ENCODE peak calls at places on chromosomes 16 and 17, in six cellular contexts. B is H1, F is IMR-90, D is neuronal stem cell, V is mesenchymal stem cell, G is trophoblast cell. K is an unnamed sample.

GRCh38 chr16:3022697-3023414 is 886 bp downstream of the HCFC1R1 start:
- DNase-seq in V (peak), D (no peak), F (peak), G (no peak), B (no peak), K (no peak)

GRCh38 chr17:58376472-58376921 is 24.5 kb upstream of the SUPT4H1 start:
- DNase-seq in G (no peak), B (no peak), D (no peak), V (no peak), F (no peak), K (peak)

GRCh38 chr16:77571463-77571862 is 136.6 kb upstream of the ADAMTS18 start:
- DNase-seq in B (no peak), F (no peak), D (no peak), G (peak), V (no peak), K (no peak)

GRCh38 chr16:26050489-26050888 is 358.7 kb downstream of the HS3ST4 start:
- DNase-seq in D (no peak), V (no peak), B (no peak), G (no peak), F (no peak), K (no peak)

GRCh38 chr17:48588519-48588918 is 1.5 kb downstream of the HOXB3 start:
- DNase-seq in F (peak), B (no peak), V (peak), G (peak), D (no peak), K (no peak)

GRCh38 chr16:30179195-30179594 is 4.2 kb upstream of the CORO1A start:
- DNase-seq in V (no peak), B (no peak), D (no peak), G (peak), F (no peak), K (no peak)

GRCh38 chr17:66523378-66524174 is 221.2 kb downstream of the PRKCA start:
- DNase-seq in D (no peak), G (no peak), V (peak), F (peak), B (no peak), K (no peak)

GRCh38 chr17:67435122-67435521 is 58.0 kb downstream of the PITPNC1 start:
- DNase-seq in V (peak), G (peak), B (no peak), D (no peak), F (no peak), K (no peak)

GRCh38 chr17:35801583-35802224 is 6.3 kb upstream of the MMP28 start:
- DNase-seq in V (peak), G (no peak), F (no peak), B (no peak), D (no peak), K (no peak)

GRCh38 chr17:34672176-34672785 is 92.9 kb downstream of the TMEM132E start:
- DNase-seq in G (no peak), F (no peak), V (no peak), D (no peak), B (no peak), K (no peak)

GRCh38 chr16:24253192-24253591 is 2.9 kb upstream of the CACNG3 start:
- DNase-seq in V (peak), G (peak), B (peak), F (peak), D (peak), K (peak)

GRCh38 chr17:74838275-74838674 is 21.4 kb downstream of the GRIN2C start:
- DNase-seq in V (no peak), B (no peak), D (no peak), F (no peak), G (no peak), K (no peak)

GRCh38 chr17:6444573-6445335 is 499 bp downstream of the PIMREG start:
- DNase-seq in B (no peak), F (no peak), D (no peak), G (no peak), V (no peak), K (no peak)

GRCh38 chr16:66228791-66229190 is 137.7 kb upstream of the CDH5 start:
- DNase-seq in B (no peak), D (no peak), G (no peak), V (peak), F (peak), K (no peak)

DNA sequence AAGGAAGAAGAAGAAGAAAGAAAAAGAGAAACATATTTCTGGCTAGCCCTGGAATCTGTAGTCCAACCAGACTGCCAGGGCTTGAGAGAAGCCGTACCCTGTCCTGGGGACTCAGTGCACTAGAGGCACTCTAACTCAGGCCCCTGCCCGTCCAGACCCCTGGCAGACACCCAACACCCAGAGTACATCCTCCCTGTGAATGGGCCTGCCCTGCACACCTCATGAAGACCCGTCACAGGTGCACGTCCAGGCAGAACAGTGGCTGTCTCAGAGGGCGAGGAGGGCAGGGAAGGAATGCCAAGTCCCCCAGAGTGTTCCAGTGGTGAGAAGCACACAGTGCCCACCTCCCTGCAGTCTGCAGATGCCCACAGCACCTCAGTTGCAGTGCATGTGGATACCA is 23.0 kb downstream of the MPG start:
- DNase-seq in G (no peak), B (no peak), D (no peak), V (no peak), F (no peak), K (no peak)
- H3K14ac ChIP-seq in G (no peak), B (no peak), D (no peak), V (no peak), F (no peak), K (no peak)

GRCh38 chr17:77115947-77116346 is 24.8 kb upstream of the SEC14L1 start:
- DNase-seq in G (no peak), F (no peak), V (no peak), B (no peak), D (no peak), K (no peak)
- H3K14ac ChIP-seq in G (no peak), F (no peak), V (no peak), B (no peak), D (no peak), K (no peak)

DNA sequence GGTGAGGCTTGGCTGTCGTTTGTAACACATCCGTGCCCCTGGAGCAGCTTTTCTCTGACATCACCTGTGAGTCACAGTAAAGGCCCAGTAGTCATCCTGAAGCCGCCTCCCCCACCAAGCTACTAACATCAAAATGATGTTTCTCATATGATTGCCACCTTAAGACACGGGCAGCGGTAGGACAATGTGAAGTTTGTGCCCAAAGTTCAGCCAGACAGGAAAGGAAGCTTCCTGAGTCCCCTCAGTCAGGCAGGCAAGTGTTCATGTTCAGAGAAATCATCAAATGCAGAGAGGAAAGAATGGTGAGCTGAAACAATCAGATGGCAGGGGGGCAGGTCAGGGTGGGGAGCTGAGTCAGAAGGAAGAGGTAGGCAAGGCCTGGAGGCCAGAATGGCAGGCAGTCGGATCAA is 209.2 kb downstream of the IRX3 start:
- DNase-seq in G (no peak), F (peak), B (no peak), V (peak), D (no peak), K (no peak)
- H3K14ac ChIP-seq in G (no peak), F (no peak), B (no peak), V (no peak), D (no peak), K (no peak)

DNA sequence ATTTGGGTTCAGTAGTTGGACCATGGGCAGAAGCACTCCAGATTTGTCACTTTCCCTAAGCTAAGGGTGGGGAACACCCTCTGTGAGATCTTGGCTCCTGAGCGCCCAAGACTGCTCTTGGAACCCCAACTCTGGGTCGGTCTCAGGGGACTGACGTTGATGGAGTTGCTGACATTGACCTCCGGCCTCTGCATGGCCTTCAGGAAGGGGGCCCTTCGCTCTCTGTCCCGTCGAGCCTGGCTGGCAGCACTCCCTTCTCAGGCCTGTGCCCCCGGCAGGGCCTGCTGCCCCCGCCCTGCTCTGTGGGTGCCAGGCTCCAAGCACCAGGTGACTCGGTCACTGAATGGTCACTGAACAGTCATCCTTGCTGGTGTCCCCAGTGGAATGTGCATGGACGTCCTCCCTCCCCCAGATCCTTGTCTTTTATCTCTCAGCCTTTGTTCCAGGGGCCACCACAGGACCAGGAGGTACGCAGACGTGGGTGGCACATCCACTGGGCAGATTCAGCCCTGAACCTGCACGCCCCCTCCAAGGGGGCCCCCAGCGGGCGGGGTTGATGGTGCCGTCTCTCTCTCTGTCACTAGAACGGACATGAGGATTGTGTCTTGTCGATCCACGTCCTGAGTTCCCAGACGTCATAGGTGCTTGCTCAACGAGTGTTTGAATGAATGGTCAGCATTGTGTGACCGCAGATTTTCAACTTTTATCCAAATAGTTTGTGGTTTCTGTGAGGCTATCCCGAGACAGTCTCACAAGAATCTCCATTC is 314.5 kb downstream of the SEC14L1 start:
- DNase-seq in D (no peak), F (peak), B (no peak), G (no peak), V (peak), K (no peak)
- H3K14ac ChIP-seq in D (no peak), F (peak), B (no peak), G (peak), V (peak), K (no peak)

GRCh38 chr17:44761932-44762810 is 3.4 kb downstream of the ADAM11 start:
- DNase-seq in F (no peak), G (no peak), V (no peak), D (no peak), B (no peak), K (peak)
- H3K14ac ChIP-seq in F (no peak), G (no peak), V (no peak), D (peak), B (no peak), K (no peak)

GRCh38 chr17:59510611-59511010 is 54.8 kb upstream of the DHX40 start:
- DNase-seq in D (no peak), G (no peak), B (no peak), F (no peak), V (no peak), K (no peak)

GRCh38 chr17:59511726-59512125 is 53.7 kb upstream of the DHX40 start:
- DNase-seq in V (no peak), B (no peak), D (no peak), F (no peak), G (no peak), K (no peak)

GRCh38 chr17:59516451-59516850 is 49.0 kb upstream of the DHX40 start:
- DNase-seq in G (no peak), V (no peak), D (no peak), F (no peak), B (no peak), K (no peak)

GRCh38 chr17:59513934-59514841 is 51.2 kb upstream of the DHX40 start:
- DNase-seq in V (peak), G (peak), D (no peak), B (no peak), F (peak), K (no peak)

DNA sequence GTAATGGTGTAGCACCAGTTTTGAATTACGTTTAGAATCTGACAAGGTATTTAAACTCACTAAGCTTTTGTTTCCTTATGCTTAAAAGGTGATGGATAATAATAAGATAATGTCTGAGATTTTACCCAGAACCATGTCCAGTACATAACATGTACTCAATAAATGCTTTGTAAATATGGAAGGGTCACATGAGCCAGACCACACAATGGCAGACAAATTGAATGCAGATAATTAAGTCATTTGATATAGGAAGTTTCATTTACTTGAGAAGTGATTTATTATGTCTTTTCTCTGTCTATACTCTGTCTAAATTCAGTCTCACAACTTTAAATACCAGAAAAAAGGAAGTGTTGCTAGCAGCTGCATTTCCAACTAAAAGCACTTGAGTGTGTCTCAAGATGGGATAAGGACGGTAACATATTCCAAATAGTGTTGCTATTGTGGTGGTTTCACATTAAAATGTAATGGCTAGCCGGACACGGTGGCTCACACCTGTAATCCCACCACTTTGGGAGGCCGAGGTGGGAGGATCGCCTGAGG is 52.5 kb upstream of the DHX40 start:
- DNase-seq in D (no peak), V (no peak), B (no peak), F (no peak), G (no peak), K (no peak)
- H3K14ac ChIP-seq in D (no peak), V (no peak), B (no peak), F (no peak), G (no peak), K (no peak)

K was measured in H9.